ENCODE peak calls at places on chromosome 3, in seven cellular contexts. M, O, Q, S, J, V and P are unnamed samples.

GRCh38 chr3:193240850-193241706 is at the start of gene PLAAT1:
- DNase-seq in M (peak), O (peak), Q (peak), S (peak), J (peak), V (no peak), P (peak)

GRCh38 chr3:194135806-194136518 is at the start of gene HES1:
- DNase-seq in M (peak), O (peak), Q (peak), S (peak), J (peak), V (no peak), P (peak)

GRCh38 chr3:41638381-41638780 is 323.5 kb downstream of the ULK4 start:
- DNase-seq in M (no peak), O (no peak), Q (no peak), S (no peak), J (no peak), V (no peak), P (no peak)

GRCh38 chr3:156563900-156564682 is 9.2 kb upstream of the SSR3 start:
- DNase-seq in M (no peak), O (no peak), Q (no peak), S (no peak), J (no peak), V (no peak), P (no peak)

GRCh38 chr3:162141232-162141631 is 644.6 kb downstream of the OTOL1 start:
- DNase-seq in M (no peak), O (peak), Q (peak), S (peak), J (no peak), V (no peak), P (no peak)

GRCh38 chr3:69491980-69492379 is 106.1 kb upstream of the FRMD4B start:
- DNase-seq in M (no peak), O (no peak), Q (no peak), S (peak), J (no peak), V (no peak), P (no peak)

GRCh38 chr3:81868597-81868996 is 107.2 kb upstream of the GBE1 start:
- DNase-seq in M (no peak), O (no peak), Q (no peak), S (no peak), J (no peak), V (no peak), P (no peak)

GRCh38 chr3:124860599-124860998 is 26.6 kb downstream of the ITGB5 start:
- DNase-seq in M (peak), O (peak), Q (peak), S (peak), J (peak), V (no peak), P (no peak)

GRCh38 chr3:39150803-39151631 is 2.4 kb downstream of the CSRNP1 start:
- DNase-seq in M (peak), O (peak), Q (peak), S (peak), J (peak), V (no peak), P (peak)

GRCh38 chr3:150069158-150069536 is 98.5 kb upstream of the PFN2 start:
- DNase-seq in M (no peak), O (no peak), Q (no peak), S (no peak), J (no peak), V (no peak), P (no peak)

GRCh38 chr3:87798567-87798947 is 260.2 kb downstream of the CGGBP1 start:
- DNase-seq in M (no peak), O (no peak), Q (no peak), S (peak), J (no peak), V (no peak), P (no peak)

GRCh38 chr3:114418724-114419543 is 125.1 kb downstream of the TIGIT start:
- DNase-seq in M (peak), O (peak), Q (peak), S (peak), J (no peak), V (no peak), P (peak)

GRCh38 chr3:41200669-41201021 is 1.3 kb downstream of the CTNNB1 start:
- DNase-seq in M (no peak), O (peak), Q (peak), S (peak), J (no peak), V (no peak), P (peak)

GRCh38 chr3:89571707-89572106 is 464.3 kb downstream of the EPHA3 start:
- DNase-seq in M (no peak), O (peak), Q (peak), S (no peak), J (peak), V (no peak), P (no peak)

GRCh38 chr3:112377418-112378071 is 44.6 kb downstream of the CD200 start:
- DNase-seq in M (no peak), O (peak), Q (no peak), S (no peak), J (no peak), V (no peak), P (no peak)

GRCh38 chr3:138180375-138181029 is 5.8 kb upstream of the DBR1 start:
- DNase-seq in M (no peak), O (peak), Q (peak), S (peak), J (no peak), V (peak), P (peak)

GRCh38 chr3:126132751-126133511 is 47.5 kb downstream of the ALDH1L1 start:
- DNase-seq in M (no peak), O (no peak), Q (no peak), S (peak), J (peak), V (no peak), P (peak)